ENCODE peak calls at places on chromosomes 12 and 14, in five cellular contexts. K, W, Y, G and I are unnamed samples.

GRCh38 chr14:68535404-68536024 is 257.4 kb downstream of the ZFP36L1 start:
- DNase-seq in K (no peak), W (peak), Y (no peak), G (no peak), I (no peak)

GRCh38 chr12:122976648-122976975 is 1.6 kb downstream of the OGFOD2 start:
- DNase-seq in K (no peak), W (no peak), Y (no peak), G (no peak), I (no peak)

GRCh38 chr12:47188576-47189441 is 109.0 kb upstream of the AMIGO2 start:
- DNase-seq in K (no peak), W (peak), Y (no peak), G (peak), I (no peak)

GRCh38 chr12:31387011-31387410 is 61.1 kb upstream of the SINHCAF start:
- DNase-seq in K (no peak), W (no peak), Y (no peak), G (no peak), I (no peak)

GRCh38 chr12:116559080-116559329 is 176 bp upstream of the MAP1LC3B2 start:
- DNase-seq in K (no peak), W (no peak), Y (no peak), G (no peak), I (no peak)

GRCh38 chr14:19917243-19917642 is 3.2 kb upstream of the OR4K5 start:
- DNase-seq in K (no peak), W (no peak), Y (no peak), G (no peak), I (no peak)

GRCh38 chr12:5433840-5434646 is 2.1 kb downstream of the NTF3 start:
- DNase-seq in K (no peak), W (no peak), Y (no peak), G (no peak), I (no peak)

GRCh38 chr14:91897121-91897701 is 29.9 kb upstream of the TC2N start:
- DNase-seq in K (peak), W (peak), Y (no peak), G (peak), I (peak)

GRCh38 chr14:22190411-22191191 is 398.4 kb downstream of the DAD1 start:
- DNase-seq in K (no peak), W (no peak), Y (no peak), G (no peak), I (no peak)

GRCh38 chr14:79638647-79639266 is 572.5 kb downstream of the DIO2 start:
- DNase-seq in K (no peak), W (no peak), Y (no peak), G (no peak), I (no peak)

GRCh38 chr14:34227834-34228662 is 234.0 kb downstream of the SPTSSA start:
- DNase-seq in K (peak), W (peak), Y (no peak), G (peak), I (peak)

GRCh38 chr14:52175982-52176502 is 91.5 kb upstream of the PTGDR start:
- DNase-seq in K (peak), W (no peak), Y (no peak), G (no peak), I (no peak)

GRCh38 chr14:80772504-80772903 is 169.0 kb downstream of the CEP128 start:
- DNase-seq in K (no peak), W (no peak), Y (no peak), G (no peak), I (no peak)

GRCh38 chr14:104110491-104111209 is 25.1 kb downstream of the ASPG start:
- DNase-seq in K (peak), W (no peak), Y (no peak), G (no peak), I (no peak)

GRCh38 chr14:69226736-69227135 is 33.2 kb upstream of the GALNT16 start:
- DNase-seq in K (no peak), W (no peak), Y (no peak), G (no peak), I (no peak)

GRCh38 chr12:108820700-108821406 is 36.5 kb downstream of the SSH1 start:
- DNase-seq in K (no peak), W (no peak), Y (no peak), G (no peak), I (no peak)

GRCh38 chr12:121260091-121260490 is 36.4 kb downstream of the CAMKK2 start:
- DNase-seq in K (no peak), W (no peak), Y (no peak), G (no peak), I (no peak)

GRCh38 chr14:52879958-52880357 is 70.9 kb downstream of the FERMT2 start:
- DNase-seq in K (no peak), W (no peak), Y (no peak), G (no peak), I (no peak)

GRCh38 chr12:6493580-6494350 is at the start of gene NCAPD2:
- DNase-seq in K (peak), W (peak), Y (peak), G (peak), I (peak)
- TF ChIP-seq POLR2A in K (peak), W (peak), Y (no peak), G (no peak), I (no peak)

GRCh38 chr12:52202361-52203078 is 10.7 kb upstream of the KRT80 start:
- DNase-seq in K (no peak), W (no peak), Y (no peak), G (no peak), I (no peak)
- H3K4me3 ChIP-seq in K (no peak), W (no peak), Y (no peak), G (no peak), I (no peak)

GRCh38 chr12:100061814-100062213 is 77.1 kb upstream of the ANKS1B start:
- DNase-seq in K (no peak), W (no peak), Y (no peak), G (no peak), I (no peak)

DNA sequence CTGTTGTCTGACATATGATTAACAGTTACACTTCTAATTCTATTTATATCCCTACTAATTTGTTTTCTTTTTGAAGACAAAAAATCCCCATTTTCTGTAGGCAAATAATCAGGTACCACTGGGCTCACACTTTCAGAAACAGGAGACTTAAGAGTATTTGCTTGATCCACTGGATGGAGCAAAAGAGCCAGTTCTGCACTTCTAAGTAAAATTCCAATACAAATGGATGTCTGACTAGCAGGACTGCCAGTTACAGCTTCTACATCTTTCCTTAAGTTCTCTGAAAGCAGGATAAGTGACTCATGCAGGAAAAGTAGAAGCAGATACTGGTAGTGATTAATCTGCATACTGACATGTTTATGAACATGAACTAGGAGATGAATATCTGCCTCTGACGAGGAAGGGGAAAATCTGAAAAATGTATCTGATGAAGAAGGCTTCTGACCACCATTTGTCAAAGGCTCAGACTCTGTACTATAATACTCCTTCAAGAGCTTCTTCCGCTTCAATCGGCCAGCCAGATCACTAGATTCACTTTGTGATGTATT is 73.8 kb upstream of the ANKS1B start:
- DNase-seq in K (no peak), W (peak), Y (no peak), G (peak), I (no peak)
- TF ChIP-seq CTCF in K (no peak), W (no peak), Y (no peak), G (peak), I (no peak)

GRCh38 chr12:48819986-48820385 is 1.7 kb downstream of the CACNB3 start:
- DNase-seq in K (no peak), W (no peak), Y (no peak), G (no peak), I (no peak)
- TF ChIP-seq POLR2A in K (no peak), W (no peak), Y (no peak), G (no peak), I (no peak)

GRCh38 chr12:68614105-68614679 is 3.5 kb downstream of the RAP1B start:
- DNase-seq in K (no peak), W (no peak), Y (no peak), G (no peak), I (no peak)
- H3K4me3 ChIP-seq in K (no peak), W (no peak), Y (no peak), G (no peak), I (no peak)